ENCODE peak calls at places on chromosomes 5 and 9, in ten cellular contexts. One of them, this sample, is unnamed.
A peak's percentile ranks its signal among the peaks of the same experiment; 100 is the strongest.

GRCh38 chr9:109574061-109574882 is 76.2 kb upstream of the PTPN3 start:
- DNase-seq in prostate gland: peak; percentile 33
- DNase-seq in CD8-positive, alpha-beta T cell: no peak
- DNase-seq in tibial artery: no peak
- DNase-seq in adrenal gland: peak; percentile 55
- DNase-seq in GM23248: peak; percentile 81
- DNase-seq in PC-3: peak; percentile 72
- DNase-seq in CD8-positive, alpha-beta memory T cell: no peak
- DNase-seq in body of pancreas: peak; percentile 42
- DNase-seq in CD4-positive, alpha-beta memory T cell: peak; percentile 0
- DNase-seq in this sample: no peak

GRCh38 chr9:128136816-128137793 is 9.6 kb upstream of the PTGES2 start:
- DNase-seq in prostate gland: no peak
- DNase-seq in CD8-positive, alpha-beta T cell: no peak
- DNase-seq in tibial artery: no peak
- DNase-seq in adrenal gland: no peak
- DNase-seq in GM23248: peak; percentile 53
- DNase-seq in PC-3: peak; percentile 63
- DNase-seq in CD8-positive, alpha-beta memory T cell: no peak
- DNase-seq in body of pancreas: no peak
- DNase-seq in CD4-positive, alpha-beta memory T cell: no peak
- DNase-seq in this sample: no peak

GRCh38 chr9:89469003-89469402 is 28.9 kb downstream of the SEMA4D start:
- DNase-seq in prostate gland: no peak
- DNase-seq in CD8-positive, alpha-beta T cell: no peak
- DNase-seq in tibial artery: no peak
- DNase-seq in adrenal gland: no peak
- DNase-seq in GM23248: no peak
- DNase-seq in PC-3: no peak
- DNase-seq in CD8-positive, alpha-beta memory T cell: no peak
- DNase-seq in body of pancreas: no peak
- DNase-seq in CD4-positive, alpha-beta memory T cell: no peak
- DNase-seq in this sample: no peak

GRCh38 chr5:170388240-170388639 is 927 bp downstream of the KCNMB1 start:
- DNase-seq in prostate gland: no peak
- DNase-seq in CD8-positive, alpha-beta T cell: no peak
- DNase-seq in tibial artery: no peak
- DNase-seq in adrenal gland: no peak
- DNase-seq in GM23248: no peak
- DNase-seq in PC-3: no peak
- DNase-seq in CD8-positive, alpha-beta memory T cell: no peak
- DNase-seq in body of pancreas: no peak
- DNase-seq in CD4-positive, alpha-beta memory T cell: no peak
- DNase-seq in this sample: no peak

GRCh38 chr9:89359018-89359417 is 40.7 kb downstream of the SECISBP2 start:
- DNase-seq in prostate gland: no peak
- DNase-seq in CD8-positive, alpha-beta T cell: no peak
- DNase-seq in tibial artery: peak; percentile 48
- DNase-seq in adrenal gland: peak; percentile 20
- DNase-seq in GM23248: no peak
- DNase-seq in PC-3: no peak
- DNase-seq in CD8-positive, alpha-beta memory T cell: no peak
- DNase-seq in body of pancreas: peak; percentile 28
- DNase-seq in CD4-positive, alpha-beta memory T cell: no peak
- DNase-seq in this sample: no peak

GRCh38 chr9:214488-215448 is at the start of gene DOCK8:
- DNase-seq in prostate gland: peak; percentile 55
- DNase-seq in CD8-positive, alpha-beta T cell: peak; percentile 56
- DNase-seq in tibial artery: peak; percentile 73
- DNase-seq in adrenal gland: peak; percentile 73
- DNase-seq in GM23248: peak; percentile 43
- DNase-seq in PC-3: peak; percentile 63
- DNase-seq in CD8-positive, alpha-beta memory T cell: peak; percentile 36
- DNase-seq in body of pancreas: peak; percentile 78
- DNase-seq in CD4-positive, alpha-beta memory T cell: peak; percentile 66
- DNase-seq in this sample: peak; percentile 68

GRCh38 chr5:109694451-109694891 is 4.7 kb downstream of the MAN2A1 start:
- DNase-seq in prostate gland: no peak
- DNase-seq in CD8-positive, alpha-beta T cell: no peak
- DNase-seq in tibial artery: no peak
- DNase-seq in adrenal gland: no peak
- DNase-seq in GM23248: peak; percentile 41
- DNase-seq in PC-3: peak; percentile 75
- DNase-seq in CD8-positive, alpha-beta memory T cell: no peak
- DNase-seq in body of pancreas: no peak
- DNase-seq in CD4-positive, alpha-beta memory T cell: no peak
- DNase-seq in this sample: no peak

GRCh38 chr5:19099195-19099594 is 888.8 kb downstream of the CDH18 start:
- DNase-seq in prostate gland: no peak
- DNase-seq in CD8-positive, alpha-beta T cell: no peak
- DNase-seq in tibial artery: no peak
- DNase-seq in adrenal gland: no peak
- DNase-seq in GM23248: no peak
- DNase-seq in PC-3: no peak
- DNase-seq in CD8-positive, alpha-beta memory T cell: no peak
- DNase-seq in body of pancreas: no peak
- DNase-seq in CD4-positive, alpha-beta memory T cell: no peak
- DNase-seq in this sample: no peak

GRCh38 chr5:88827997-88828396 is 55.0 kb downstream of the MEF2C start:
- DNase-seq in prostate gland: no peak
- DNase-seq in CD8-positive, alpha-beta T cell: no peak
- DNase-seq in tibial artery: no peak
- DNase-seq in adrenal gland: no peak
- DNase-seq in GM23248: peak; percentile 26
- DNase-seq in PC-3: peak; percentile 35
- DNase-seq in CD8-positive, alpha-beta memory T cell: no peak
- DNase-seq in body of pancreas: no peak
- DNase-seq in CD4-positive, alpha-beta memory T cell: no peak
- DNase-seq in this sample: no peak

GRCh38 chr5:88831856-88832255 is 51.1 kb downstream of the MEF2C start:
- DNase-seq in prostate gland: no peak
- DNase-seq in CD8-positive, alpha-beta T cell: no peak
- DNase-seq in tibial artery: no peak
- DNase-seq in adrenal gland: no peak
- DNase-seq in GM23248: no peak
- DNase-seq in PC-3: no peak
- DNase-seq in CD8-positive, alpha-beta memory T cell: no peak
- DNase-seq in body of pancreas: no peak
- DNase-seq in CD4-positive, alpha-beta memory T cell: no peak
- DNase-seq in this sample: no peak

GRCh38 chr5:88829053-88829452 is 53.9 kb downstream of the MEF2C start:
- DNase-seq in prostate gland: no peak
- DNase-seq in CD8-positive, alpha-beta T cell: no peak
- DNase-seq in tibial artery: no peak
- DNase-seq in adrenal gland: no peak
- DNase-seq in GM23248: peak; percentile 51
- DNase-seq in PC-3: peak; percentile 7
- DNase-seq in CD8-positive, alpha-beta memory T cell: no peak
- DNase-seq in body of pancreas: peak; percentile 43
- DNase-seq in CD4-positive, alpha-beta memory T cell: no peak
- DNase-seq in this sample: no peak

GRCh38 chr5:88830567-88830966 is 52.4 kb downstream of the MEF2C start:
- DNase-seq in prostate gland: no peak
- DNase-seq in CD8-positive, alpha-beta T cell: no peak
- DNase-seq in tibial artery: no peak
- DNase-seq in adrenal gland: no peak
- DNase-seq in GM23248: no peak
- DNase-seq in PC-3: no peak
- DNase-seq in CD8-positive, alpha-beta memory T cell: no peak
- DNase-seq in body of pancreas: no peak
- DNase-seq in CD4-positive, alpha-beta memory T cell: no peak
- DNase-seq in this sample: no peak

DNA sequence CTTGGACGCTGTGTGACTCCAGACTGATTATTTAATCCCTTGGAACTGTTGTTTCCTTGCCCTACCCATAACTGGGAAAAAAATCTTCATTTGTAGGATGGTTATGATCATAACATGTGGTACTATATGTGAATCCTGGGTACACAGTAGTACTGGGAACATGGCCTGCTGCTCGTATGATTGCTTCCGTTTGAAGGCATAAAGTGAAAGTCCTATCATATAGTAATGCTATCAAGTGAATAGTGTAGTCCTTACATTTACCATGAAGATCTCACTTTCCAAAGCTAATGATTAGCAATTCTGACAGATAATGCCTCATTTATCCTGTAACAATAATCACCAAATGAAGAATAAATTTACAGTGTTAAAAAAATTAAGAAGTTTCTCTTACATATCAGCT is 53.2 kb downstream of the MEF2C start:
- DNase-seq in prostate gland: no peak
- DNase-seq in CD8-positive, alpha-beta T cell: no peak
- DNase-seq in tibial artery: no peak
- DNase-seq in adrenal gland: no peak
- DNase-seq in GM23248: peak; percentile 41
- DNase-seq in PC-3: no peak
- DNase-seq in CD8-positive, alpha-beta memory T cell: no peak
- DNase-seq in body of pancreas: no peak
- DNase-seq in CD4-positive, alpha-beta memory T cell: no peak
- DNase-seq in this sample: no peak
- H3K4me1 ChIP-seq in prostate gland: no peaks in the 10 kb centered on the region
- H3K4me1 ChIP-seq in CD8-positive, alpha-beta T cell: peaks cover 27% of the 10 kb centered on the region
- H3K4me1 ChIP-seq in tibial artery: no peaks in the 10 kb centered on the region
- H3K4me1 ChIP-seq in adrenal gland: peaks cover 95% of the 10 kb centered on the region
- H3K4me1 ChIP-seq in GM23248: peaks cover 57% of the 10 kb centered on the region
- H3K4me1 ChIP-seq in PC-3: peaks cover 27% of the 10 kb centered on the region
- H3K4me1 ChIP-seq in CD8-positive, alpha-beta memory T cell: no peaks in the 10 kb centered on the region
- H3K4me1 ChIP-seq in body of pancreas: peaks cover 18% of the 10 kb centered on the region
- H3K4me1 ChIP-seq in CD4-positive, alpha-beta memory T cell: peaks cover 24% of the 10 kb centered on the region
- H3K4me1 ChIP-seq in this sample: peaks cover 97% of the 10 kb centered on the region

GRCh38 chr9:137711678-137712105 is 92.9 kb downstream of the EHMT1 start:
- DNase-seq in prostate gland: no peak
- DNase-seq in CD8-positive, alpha-beta T cell: no peak
- DNase-seq in tibial artery: no peak
- DNase-seq in adrenal gland: no peak
- DNase-seq in GM23248: no peak
- DNase-seq in PC-3: no peak
- DNase-seq in CD8-positive, alpha-beta memory T cell: no peak
- DNase-seq in body of pancreas: no peak
- DNase-seq in CD4-positive, alpha-beta memory T cell: no peak
- DNase-seq in this sample: no peak
- H3K9me3 ChIP-seq in prostate gland: no peaks in the 10 kb centered on the region
- H3K9me3 ChIP-seq in CD8-positive, alpha-beta T cell: peaks cover 18% of the 10 kb centered on the region
- H3K9me3 ChIP-seq in tibial artery: no peaks in the 10 kb centered on the region
- H3K9me3 ChIP-seq in adrenal gland: no peaks in the 10 kb centered on the region
- H3K9me3 ChIP-seq in GM23248: no peaks in the 10 kb centered on the region
- H3K9me3 ChIP-seq in PC-3: no peaks in the 10 kb centered on the region
- H3K9me3 ChIP-seq in CD8-positive, alpha-beta memory T cell: peaks cover 17% of the 10 kb centered on the region
- H3K9me3 ChIP-seq in body of pancreas: no peaks in the 10 kb centered on the region
- H3K9me3 ChIP-seq in CD4-positive, alpha-beta memory T cell: peaks cover 8% of the 10 kb centered on the region
- H3K9me3 ChIP-seq in this sample: no peaks in the 10 kb centered on the region

GRCh38 chr9:121597693-121598166 is 53.7 kb upstream of the DAB2IP start:
- DNase-seq in prostate gland: no peak
- DNase-seq in CD8-positive, alpha-beta T cell: no peak
- DNase-seq in tibial artery: no peak
- DNase-seq in adrenal gland: no peak
- DNase-seq in GM23248: no peak
- DNase-seq in PC-3: no peak
- DNase-seq in CD8-positive, alpha-beta memory T cell: no peak
- DNase-seq in body of pancreas: no peak
- DNase-seq in CD4-positive, alpha-beta memory T cell: no peak
- DNase-seq in this sample: no peak

GRCh38 chr9:121599872-121600585 is 51.4 kb upstream of the DAB2IP start:
- DNase-seq in prostate gland: peak; percentile 15
- DNase-seq in CD8-positive, alpha-beta T cell: no peak
- DNase-seq in tibial artery: no peak
- DNase-seq in adrenal gland: no peak
- DNase-seq in GM23248: peak; percentile 17
- DNase-seq in PC-3: no peak
- DNase-seq in CD8-positive, alpha-beta memory T cell: no peak
- DNase-seq in body of pancreas: no peak
- DNase-seq in CD4-positive, alpha-beta memory T cell: no peak
- DNase-seq in this sample: no peak

GRCh38 chr9:121598167-121599000 is 53.0 kb upstream of the DAB2IP start:
- DNase-seq in prostate gland: peak; percentile 91
- DNase-seq in CD8-positive, alpha-beta T cell: no peak
- DNase-seq in tibial artery: peak; percentile 91
- DNase-seq in adrenal gland: peak; percentile 46
- DNase-seq in GM23248: peak; percentile 89
- DNase-seq in PC-3: peak; percentile 82
- DNase-seq in CD8-positive, alpha-beta memory T cell: no peak
- DNase-seq in body of pancreas: peak; percentile 88
- DNase-seq in CD4-positive, alpha-beta memory T cell: no peak
- DNase-seq in this sample: peak; percentile 83

GRCh38 chr9:121601234-121601633 is 50.2 kb upstream of the DAB2IP start:
- DNase-seq in prostate gland: no peak
- DNase-seq in CD8-positive, alpha-beta T cell: no peak
- DNase-seq in tibial artery: no peak
- DNase-seq in adrenal gland: no peak
- DNase-seq in GM23248: peak; percentile 65
- DNase-seq in PC-3: no peak
- DNase-seq in CD8-positive, alpha-beta memory T cell: no peak
- DNase-seq in body of pancreas: no peak
- DNase-seq in CD4-positive, alpha-beta memory T cell: no peak
- DNase-seq in this sample: no peak

DNA sequence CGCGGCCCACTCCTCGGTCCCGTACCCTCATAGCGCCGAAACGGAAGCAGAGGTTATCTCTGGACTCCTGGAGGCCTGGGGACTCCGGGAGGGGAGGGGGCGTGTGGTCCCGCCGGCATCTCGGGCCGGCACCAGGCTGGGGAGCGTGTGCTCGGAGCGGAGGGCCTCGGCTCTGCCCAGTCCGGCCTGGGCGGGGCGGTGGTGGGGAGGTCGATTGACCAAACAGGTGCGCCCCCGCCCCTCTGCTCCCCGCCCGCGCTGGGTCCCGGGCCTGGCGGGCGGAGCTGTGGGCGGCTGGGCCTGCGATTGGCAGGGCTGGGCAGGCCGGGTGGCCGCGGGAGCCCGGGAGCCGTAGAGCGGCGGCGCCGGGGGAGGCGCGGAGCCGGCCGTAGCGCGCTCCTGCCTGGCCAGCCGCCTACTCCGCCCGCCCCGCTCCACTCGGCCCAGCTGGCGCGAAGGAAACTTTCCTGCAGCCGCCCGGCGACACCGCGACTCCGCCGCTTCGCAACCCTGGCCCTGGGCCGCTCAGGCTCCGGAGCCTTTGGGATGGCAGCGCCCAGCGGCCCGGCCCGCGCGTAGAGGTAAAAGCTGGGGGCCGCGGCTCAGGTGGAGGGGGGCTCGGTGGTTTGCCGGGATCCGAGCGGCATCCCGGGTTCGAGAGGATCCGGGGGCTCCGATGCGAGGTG is 52.1 kb upstream of the DAB2IP start:
- DNase-seq in prostate gland: peak; percentile 82
- DNase-seq in CD8-positive, alpha-beta T cell: no peak
- DNase-seq in tibial artery: peak; percentile 92
- DNase-seq in adrenal gland: peak; percentile 74
- DNase-seq in GM23248: peak; percentile 63
- DNase-seq in PC-3: peak; percentile 85
- DNase-seq in CD8-positive, alpha-beta memory T cell: no peak
- DNase-seq in body of pancreas: peak; percentile 94
- DNase-seq in CD4-positive, alpha-beta memory T cell: no peak
- DNase-seq in this sample: peak; percentile 74
- H3K4me3 ChIP-seq in prostate gland: peak overlapping the region; percentile 51
- H3K4me3 ChIP-seq in CD8-positive, alpha-beta T cell: no peak overlapping the region
- H3K4me3 ChIP-seq in tibial artery: peak overlapping the region; percentile 71
- H3K4me3 ChIP-seq in adrenal gland: peak overlapping the region; percentile 81
- H3K4me3 ChIP-seq in GM23248: peak overlapping the region; percentile 73
- H3K4me3 ChIP-seq in PC-3: peak overlapping the region; percentile 86
- H3K4me3 ChIP-seq in CD8-positive, alpha-beta memory T cell: no peak overlapping the region
- H3K4me3 ChIP-seq in body of pancreas: peak overlapping the region; percentile 33
- H3K4me3 ChIP-seq in CD4-positive, alpha-beta memory T cell: no peak overlapping the region
- H3K4me3 ChIP-seq in this sample: peak overlapping the region; percentile 76

GRCh38 chr9:90815944-90816357 is 14.3 kb downstream of the SYK start:
- DNase-seq in prostate gland: no peak
- DNase-seq in CD8-positive, alpha-beta T cell: no peak
- DNase-seq in tibial artery: no peak
- DNase-seq in adrenal gland: no peak
- DNase-seq in GM23248: no peak
- DNase-seq in PC-3: no peak
- DNase-seq in CD8-positive, alpha-beta memory T cell: no peak
- DNase-seq in body of pancreas: no peak
- DNase-seq in CD4-positive, alpha-beta memory T cell: no peak
- DNase-seq in this sample: no peak

GRCh38 chr9:90813523-90813922 is 11.9 kb downstream of the SYK start:
- DNase-seq in prostate gland: no peak
- DNase-seq in CD8-positive, alpha-beta T cell: no peak
- DNase-seq in tibial artery: no peak
- DNase-seq in adrenal gland: no peak
- DNase-seq in GM23248: no peak
- DNase-seq in PC-3: no peak
- DNase-seq in CD8-positive, alpha-beta memory T cell: no peak
- DNase-seq in body of pancreas: no peak
- DNase-seq in CD4-positive, alpha-beta memory T cell: no peak
- DNase-seq in this sample: no peak

GRCh38 chr9:90816690-90817089 is 15.1 kb downstream of the SYK start:
- DNase-seq in prostate gland: no peak
- DNase-seq in CD8-positive, alpha-beta T cell: no peak
- DNase-seq in tibial artery: no peak
- DNase-seq in adrenal gland: no peak
- DNase-seq in GM23248: no peak
- DNase-seq in PC-3: no peak
- DNase-seq in CD8-positive, alpha-beta memory T cell: no peak
- DNase-seq in body of pancreas: no peak
- DNase-seq in CD4-positive, alpha-beta memory T cell: no peak
- DNase-seq in this sample: no peak

GRCh38 chr9:90814355-90814754 is 12.7 kb downstream of the SYK start:
- DNase-seq in prostate gland: no peak
- DNase-seq in CD8-positive, alpha-beta T cell: no peak
- DNase-seq in tibial artery: no peak
- DNase-seq in adrenal gland: no peak
- DNase-seq in GM23248: no peak
- DNase-seq in PC-3: no peak
- DNase-seq in CD8-positive, alpha-beta memory T cell: no peak
- DNase-seq in body of pancreas: no peak
- DNase-seq in CD4-positive, alpha-beta memory T cell: no peak
- DNase-seq in this sample: no peak

GRCh38 chr9:90815183-90815943 is 13.7 kb downstream of the SYK start:
- DNase-seq in prostate gland: no peak
- DNase-seq in CD8-positive, alpha-beta T cell: no peak
- DNase-seq in tibial artery: no peak
- DNase-seq in adrenal gland: no peak
- DNase-seq in GM23248: no peak
- DNase-seq in PC-3: no peak
- DNase-seq in CD8-positive, alpha-beta memory T cell: no peak
- DNase-seq in body of pancreas: peak; percentile 27
- DNase-seq in CD4-positive, alpha-beta memory T cell: no peak
- DNase-seq in this sample: no peak
- H3K4me1 ChIP-seq in prostate gland: no peaks in the 10 kb centered on the region
- H3K4me1 ChIP-seq in CD8-positive, alpha-beta T cell: peaks cover 8% of the 10 kb centered on the region
- H3K4me1 ChIP-seq in tibial artery: no peaks in the 10 kb centered on the region
- H3K4me1 ChIP-seq in adrenal gland: peaks cover 9% of the 10 kb centered on the region
- H3K4me1 ChIP-seq in GM23248: no peaks in the 10 kb centered on the region
- H3K4me1 ChIP-seq in PC-3: peaks cover 13% of the 10 kb centered on the region
- H3K4me1 ChIP-seq in CD8-positive, alpha-beta memory T cell: peaks cover 14% of the 10 kb centered on the region
- H3K4me1 ChIP-seq in body of pancreas: peaks cover 8% of the 10 kb centered on the region
- H3K4me1 ChIP-seq in CD4-positive, alpha-beta memory T cell: peaks cover 14% of the 10 kb centered on the region
- H3K4me1 ChIP-seq in this sample: no peaks in the 10 kb centered on the region

This sample was measured in left ventricle myocardium inferior.